ENCODE peak calls at places on chromosome 6, in nine cellular contexts. N, D, Q, P, G, B, L, Z and J are unnamed samples.

GRCh38 chr6:105594821-105595220 is 191.9 kb upstream of the PREP start:
- DNase-seq in Z (no peak), N (peak), Q (no peak), D (no peak), B (peak), P (no peak), L (no peak), G (no peak), J (no peak)

GRCh38 chr6:70413829-70414494 is 654 bp downstream of the FAM135A start:
- DNase-seq in P (no peak), Z (no peak), N (peak), D (no peak), G (no peak), B (peak), Q (peak), L (no peak), J (no peak)

GRCh38 chr6:167554854-167555253 is 230.0 kb downstream of the TTLL2 start:
- DNase-seq in D (no peak), Z (no peak), P (no peak), G (no peak), Q (no peak), B (no peak), L (no peak), N (no peak), J (no peak)

GRCh38 chr6:135212935-135213334 is 31.8 kb downstream of the MYB start:
- DNase-seq in N (no peak), Q (no peak), G (no peak), P (no peak), Z (no peak), B (no peak), L (no peak), D (peak), J (no peak)

GRCh38 chr6:33278810-33279209 is 1.9 kb downstream of the B3GALT4 start:
- DNase-seq in N (no peak), B (no peak), L (no peak), Z (no peak), D (no peak), P (no peak), Q (no peak), G (no peak), J (no peak)

GRCh38 chr6:83371428-83371827 is 59.4 kb downstream of the ME1 start:
- DNase-seq in Z (no peak), N (no peak), Q (no peak), B (no peak), P (no peak), L (no peak), D (peak), G (no peak), J (peak)

GRCh38 chr6:52167272-52167671 is 18.9 kb upstream of the IL17A start:
- DNase-seq in B (no peak), D (no peak), P (no peak), N (no peak), Q (no peak), L (no peak), G (no peak), Z (no peak), J (no peak)

GRCh38 chr6:43628392-43629103 is 516 bp downstream of the GTPBP2 start:
- DNase-seq in P (peak), G (peak), Z (peak), L (peak), D (no peak), Q (peak), N (peak), B (peak), J (no peak)

GRCh38 chr6:12804967-12805645 is 88.5 kb downstream of the PHACTR1 start:
- DNase-seq in D (no peak), L (no peak), B (no peak), Z (no peak), Q (no peak), G (no peak), N (no peak), P (no peak), J (no peak)

GRCh38 chr6:41680182-41680965 is 42.1 kb downstream of the MDFI start:
- DNase-seq in Z (no peak), B (no peak), N (no peak), P (no peak), Q (no peak), G (no peak), D (no peak), L (no peak), J (no peak)

GRCh38 chr6:107809966-107810365 is 14.1 kb downstream of the SCML4 start:
- DNase-seq in D (no peak), Q (no peak), N (no peak), B (no peak), Z (no peak), G (no peak), P (no peak), L (no peak), J (no peak)

GRCh38 chr6:149221774-149222070 is 95.8 kb upstream of the TAB2 start:
- DNase-seq in Z (no peak), D (no peak), P (no peak), N (no peak), B (peak), L (no peak), Q (no peak), G (no peak), J (no peak)

GRCh38 chr6:75493400-75494064 is at the start of gene FILIP1:
- DNase-seq in P (peak), G (no peak), D (no peak), B (peak), L (no peak), Q (peak), Z (no peak), N (peak), J (peak)

GRCh38 chr6:168028181-168028580 is 30.7 kb downstream of the KIF25 start:
- DNase-seq in Z (no peak), P (no peak), D (no peak), N (no peak), Q (no peak), B (no peak), L (no peak), G (no peak), J (no peak)

GRCh38 chr6:5499644-5500306 is 238.5 kb downstream of the FARS2 start:
- DNase-seq in G (no peak), D (peak), N (no peak), Z (no peak), L (no peak), Q (no peak), B (peak), P (no peak), J (no peak)

GRCh38 chr6:131858765-131859490 is 51.1 kb downstream of the ENPP1 start:
- DNase-seq in Z (no peak), N (no peak), P (no peak), G (no peak), D (peak), B (peak), L (no peak), Q (no peak), J (no peak)

GRCh38 chr6:31401403-31401802 is 2.0 kb upstream of the MICA start:
- DNase-seq in G (no peak), P (peak), N (peak), D (peak), B (peak), Z (no peak), L (no peak), Q (no peak), J (peak)

GRCh38 chr6:136226674-136227377 is 23.3 kb downstream of the MTFR2 start:
- DNase-seq in Q (no peak), D (no peak), G (no peak), P (no peak), Z (no peak), L (no peak), B (peak), N (no peak), J (no peak)

GRCh38 chr6:85047818-85048217 is 283.4 kb upstream of the TBX18 start:
- DNase-seq in L (no peak), P (no peak), G (no peak), D (no peak), B (no peak), Q (no peak), Z (no peak), N (no peak), J (no peak)

GRCh38 chr6:3222506-3223038 is 4.9 kb downstream of the TUBB2B start:
- DNase-seq in Q (no peak), G (no peak), P (no peak), N (no peak), L (peak), Z (no peak), B (no peak), D (no peak), J (no peak)

GRCh38 chr6:56752009-56752408 is 109.3 kb upstream of the DST start:
- DNase-seq in N (no peak), Z (no peak), B (peak), Q (no peak), G (no peak), P (no peak), L (no peak), D (no peak), J (no peak)

GRCh38 chr6:37910998-37911397 is 91.5 kb downstream of the ZFAND3 start:
- DNase-seq in Z (no peak), Q (no peak), B (no peak), D (no peak), G (no peak), L (no peak), N (no peak), P (no peak), J (no peak)

GRCh38 chr6:141669141-141669540 is 463.6 kb upstream of the GJE1 start:
- DNase-seq in L (no peak), Z (peak), G (no peak), D (no peak), P (no peak), N (no peak), B (no peak), Q (no peak), J (no peak)

GRCh38 chr6:53033764-53034163 is 31.4 kb upstream of the FBXO9 start:
- DNase-seq in G (no peak), L (no peak), D (peak), Q (no peak), B (peak), Z (no peak), P (no peak), N (no peak), J (peak)

GRCh38 chr6:160692369-160692959 is 9.6 kb upstream of the PLG start:
- DNase-seq in N (peak), D (no peak), Q (no peak), Z (no peak), P (no peak), B (no peak), L (no peak), G (no peak), J (no peak)

GRCh38 chr6:120681204-120681603 is 653.1 kb downstream of the TBC1D32 start:
- DNase-seq in N (no peak), P (no peak), L (no peak), D (no peak), Q (no peak), Z (no peak), G (no peak), B (no peak), J (no peak)

GRCh38 chr6:5677219-5678000 is 329.3 kb downstream of the NRN1 start:
- DNase-seq in L (peak), G (no peak), P (no peak), N (no peak), Z (no peak), Q (no peak), D (no peak), B (peak), J (no peak)

GRCh38 chr6:156826290-156826955 is 49.2 kb downstream of the ARID1B start:
- DNase-seq in Q (no peak), Z (no peak), N (no peak), B (no peak), D (no peak), G (no peak), P (no peak), L (no peak), J (no peak)

GRCh38 chr6:3624268-3625136 is 127.0 kb downstream of the PXDC1 start:
- DNase-seq in N (no peak), Q (no peak), Z (no peak), B (no peak), G (no peak), L (no peak), P (no peak), D (no peak), J (no peak)

GRCh38 chr6:90008908-90009501 is 114.7 kb downstream of the GJA10 start:
- DNase-seq in N (no peak), Q (no peak), B (peak), Z (no peak), G (no peak), P (no peak), D (peak), L (no peak), J (no peak)

GRCh38 chr6:112502348-112503130 is 155.4 kb downstream of the RFPL4B start:
- DNase-seq in G (no peak), Q (no peak), N (no peak), L (peak), P (no peak), D (no peak), B (no peak), Z (no peak), J (no peak)

GRCh38 chr6:158039571-158040050 is 57.9 kb downstream of the SYNJ2 start:
- DNase-seq in P (no peak), G (no peak), B (no peak), Q (no peak), L (no peak), Z (no peak), N (peak), D (no peak), J (no peak)

GRCh38 chr6:142384455-142385332 is 82.9 kb downstream of the ADGRG6 start:
- DNase-seq in N (no peak), B (peak), D (no peak), P (no peak), Z (no peak), Q (no peak), G (no peak), L (no peak), J (no peak)

GRCh38 chr6:108735310-108735990 is 112.8 kb upstream of the ARMC2 start:
- DNase-seq in B (peak), Z (no peak), L (no peak), Q (no peak), D (no peak), G (no peak), N (no peak), P (peak), J (no peak)